ENCODE peak calls at places on chromosomes 16 and 17, in ten cellular contexts. One of them, this sample, is unnamed.

GRCh38 chr16:30786115-30786935 is 680 bp downstream of the ZNF629 start:
- DNase-seq in naive thymus-derived CD4-positive, alpha-beta T cell: no peak
- DNase-seq in aorta: no peak
- DNase-seq in bronchial epithelial cell: no peak
- DNase-seq in hypothalamus: peak; percentile 14
- DNase-seq in CD8-positive, alpha-beta memory T cell: no peak
- DNase-seq in thoracic aorta: no peak
- DNase-seq in adrenal gland: peak; percentile 75
- DNase-seq in tibial artery: no peak
- DNase-seq in amniotic stem cell: no peak
- DNase-seq in this sample: no peak

GRCh38 chr17:17645961-17646360 is 35.3 kb upstream of the RAI1 start:
- DNase-seq in naive thymus-derived CD4-positive, alpha-beta T cell: no peak
- DNase-seq in aorta: no peak
- DNase-seq in tibial artery: no peak
- DNase-seq in adrenal gland: no peak
- DNase-seq in thoracic aorta: no peak
- DNase-seq in bronchial epithelial cell: peak; percentile 33
- DNase-seq in CD8-positive, alpha-beta memory T cell: no peak
- DNase-seq in amniotic stem cell: no peak
- DNase-seq in hypothalamus: no peak
- DNase-seq in this sample: no peak

GRCh38 chr17:81337449-81337848 is 42.3 kb upstream of the SLC38A10 start:
- DNase-seq in naive thymus-derived CD4-positive, alpha-beta T cell: no peak
- DNase-seq in bronchial epithelial cell: no peak
- DNase-seq in aorta: no peak
- DNase-seq in hypothalamus: no peak
- DNase-seq in CD8-positive, alpha-beta memory T cell: no peak
- DNase-seq in thoracic aorta: no peak
- DNase-seq in tibial artery: no peak
- DNase-seq in amniotic stem cell: no peak
- DNase-seq in adrenal gland: no peak
- DNase-seq in this sample: no peak

GRCh38 chr17:19384723-19385391 is 2.1 kb downstream of the MFAP4 start:
- DNase-seq in amniotic stem cell: no peak
- DNase-seq in thoracic aorta: no peak
- DNase-seq in naive thymus-derived CD4-positive, alpha-beta T cell: no peak
- DNase-seq in adrenal gland: peak; percentile 93
- DNase-seq in aorta: peak; percentile 91
- DNase-seq in tibial artery: peak; percentile 94
- DNase-seq in bronchial epithelial cell: peak; percentile 57
- DNase-seq in CD8-positive, alpha-beta memory T cell: peak; percentile 42
- DNase-seq in hypothalamus: peak; percentile 86
- DNase-seq in this sample: peak; percentile 80

GRCh38 chr16:58411736-58412614 is 19.7 kb downstream of the GINS3 start:
- DNase-seq in adrenal gland: peak; percentile 52
- DNase-seq in aorta: no peak
- DNase-seq in amniotic stem cell: no peak
- DNase-seq in thoracic aorta: no peak
- DNase-seq in hypothalamus: no peak
- DNase-seq in naive thymus-derived CD4-positive, alpha-beta T cell: no peak
- DNase-seq in tibial artery: no peak
- DNase-seq in bronchial epithelial cell: peak; percentile 72
- DNase-seq in CD8-positive, alpha-beta memory T cell: no peak
- DNase-seq in this sample: peak; percentile 54

GRCh38 chr17:33228548-33228947 is 64.5 kb downstream of the ASIC2 start:
- DNase-seq in aorta: no peak
- DNase-seq in bronchial epithelial cell: no peak
- DNase-seq in tibial artery: no peak
- DNase-seq in hypothalamus: no peak
- DNase-seq in amniotic stem cell: no peak
- DNase-seq in thoracic aorta: no peak
- DNase-seq in adrenal gland: no peak
- DNase-seq in CD8-positive, alpha-beta memory T cell: no peak
- DNase-seq in naive thymus-derived CD4-positive, alpha-beta T cell: no peak
- DNase-seq in this sample: no peak

GRCh38 chr16:82005491-82005830 is 5.8 kb downstream of the SDR42E1 start:
- DNase-seq in thoracic aorta: no peak
- DNase-seq in naive thymus-derived CD4-positive, alpha-beta T cell: no peak
- DNase-seq in tibial artery: no peak
- DNase-seq in adrenal gland: no peak
- DNase-seq in bronchial epithelial cell: no peak
- DNase-seq in amniotic stem cell: no peak
- DNase-seq in CD8-positive, alpha-beta memory T cell: no peak
- DNase-seq in hypothalamus: no peak
- DNase-seq in aorta: no peak
- DNase-seq in this sample: no peak

GRCh38 chr17:50820651-50821050 is 14.7 kb upstream of the WFIKKN2 start:
- DNase-seq in amniotic stem cell: no peak
- DNase-seq in aorta: no peak
- DNase-seq in tibial artery: no peak
- DNase-seq in thoracic aorta: no peak
- DNase-seq in naive thymus-derived CD4-positive, alpha-beta T cell: no peak
- DNase-seq in CD8-positive, alpha-beta memory T cell: no peak
- DNase-seq in bronchial epithelial cell: no peak
- DNase-seq in adrenal gland: no peak
- DNase-seq in hypothalamus: no peak
- DNase-seq in this sample: no peak

GRCh38 chr16:10466861-10467260 is 81.0 kb downstream of the ATF7IP2 start:
- DNase-seq in naive thymus-derived CD4-positive, alpha-beta T cell: no peak
- DNase-seq in tibial artery: no peak
- DNase-seq in amniotic stem cell: no peak
- DNase-seq in CD8-positive, alpha-beta memory T cell: no peak
- DNase-seq in bronchial epithelial cell: no peak
- DNase-seq in adrenal gland: no peak
- DNase-seq in aorta: no peak
- DNase-seq in hypothalamus: no peak
- DNase-seq in thoracic aorta: no peak
- DNase-seq in this sample: no peak

GRCh38 chr16:48918520-48919258 is 308.7 kb upstream of the N4BP1 start:
- DNase-seq in amniotic stem cell: no peak
- DNase-seq in bronchial epithelial cell: peak; percentile 79
- DNase-seq in hypothalamus: no peak
- DNase-seq in CD8-positive, alpha-beta memory T cell: no peak
- DNase-seq in aorta: no peak
- DNase-seq in adrenal gland: no peak
- DNase-seq in tibial artery: no peak
- DNase-seq in naive thymus-derived CD4-positive, alpha-beta T cell: no peak
- DNase-seq in thoracic aorta: no peak
- DNase-seq in this sample: no peak

GRCh38 chr17:7835818-7836595 is 2.0 kb downstream of the KDM6B start:
- DNase-seq in naive thymus-derived CD4-positive, alpha-beta T cell: peak; percentile 46
- DNase-seq in thoracic aorta: no peak
- DNase-seq in bronchial epithelial cell: peak; percentile 44
- DNase-seq in CD8-positive, alpha-beta memory T cell: no peak
- DNase-seq in hypothalamus: peak; percentile 70
- DNase-seq in adrenal gland: peak; percentile 94
- DNase-seq in tibial artery: no peak
- DNase-seq in amniotic stem cell: no peak
- DNase-seq in aorta: peak; percentile 73
- DNase-seq in this sample: peak; percentile 84

This sample was measured in head of caudate nucleus.